ENCODE peak calls at places on chromosomes 4 and X, in four cellular contexts. C is activated naive CD4-positive, alpha-beta T cell treated with anti-CD3 and anti-CD28 coated beads, Interleukin-2, amount 50 U/mL, for 72 hours; T is A549; X is activated naive CD8-positive, alpha-beta T cell treated with anti-CD3 and anti-CD28 coated beads, Interleukin-2, amount 10 ng/mL, durations not matched to agents 7 days and 5 days. P is an unnamed sample.
A peak's percentile ranks its signal among the peaks of the same experiment; 100 is the strongest.

GRCh38 chr4:8291701-8292387 is 22.3 kb downstream of the HTRA3 start:
- ATAC-seq in C (no peak), T (no peak), X (no peak), P (no peak)

GRCh38 chr4:55592014-55592413 is at the start of gene PDCL2:
- ATAC-seq in C (no peak), T (no peak), X (no peak), P (no peak)

GRCh38 chr4:103067841-103068547 is 8.6 kb downstream of the SLC9B2 start:
- ATAC-seq in C (peak; percentile 73), T (no peak), X (no peak), P (no peak)

GRCh38 chrX:22800360-22800759 is 199.4 kb upstream of the DDX53 start:
- ATAC-seq in C (no peak), T (no peak), X (no peak), P (no peak)

GRCh38 chr4:53855886-53856260 is 208.5 kb downstream of the CHIC2 start:
- ATAC-seq in C (no peak), T (no peak), X (no peak), P (peak; percentile 80)

GRCh38 chr4:17805580-17805979 is 5.0 kb downstream of the DCAF16 start:
- ATAC-seq in C (no peak), T (no peak), X (no peak), P (no peak)

GRCh38 chr4:74284074-74284473 is 24.2 kb upstream of the EPGN start:
- ATAC-seq in C (no peak), T (peak; percentile 34), X (no peak), P (no peak)

GRCh38 chr4:46924789-46925188 is 15.7 kb upstream of the COX7B2 start:
- ATAC-seq in C (no peak), T (no peak), X (no peak), P (no peak)

GRCh38 chr4:5823542-5824211 is 69.2 kb downstream of the CRMP1 start:
- ATAC-seq in C (peak; percentile 69), T (no peak), X (no peak), P (no peak)

GRCh38 chr4:183099537-183100297 is 660 bp downstream of the WWC2 start:
- ATAC-seq in C (peak; percentile 12), T (peak; percentile 29), X (peak; percentile 16), P (no peak)

GRCh38 chrX:15418707-15419181 is 34.5 kb upstream of the VEGFD start:
- ATAC-seq in C (no peak), T (no peak), X (no peak), P (no peak)

GRCh38 chrX:123753656-123754350 is 21.0 kb upstream of the THOC2 start:
- ATAC-seq in C (no peak), T (no peak), X (no peak), P (no peak)

GRCh38 chr4:62196338-62196737 is 996.2 kb downstream of the ADGRL3 start:
- ATAC-seq in C (no peak), T (no peak), X (no peak), P (no peak)

GRCh38 chr4:70280567-70280966 is 38.2 kb downstream of the CSN3 start:
- ATAC-seq in C (no peak), T (no peak), X (no peak), P (no peak)

GRCh38 chr4:167940217-167940616 is 152.1 kb upstream of the ANXA10 start:
- ATAC-seq in C (no peak), T (no peak), X (no peak), P (peak; percentile 48)

GRCh38 chr4:168488800-168489404 is 8.0 kb upstream of the PALLD start:
- ATAC-seq in C (no peak), T (no peak), X (no peak), P (no peak)

GRCh38 chr4:26349496-26349895 is 28.7 kb downstream of the RBPJ start:
- ATAC-seq in C (peak; percentile 48), T (no peak), X (no peak), P (no peak)

GRCh38 chr4:54971474-54971950 is 153.9 kb downstream of the KDR start:
- ATAC-seq in C (peak; percentile 63), T (peak; percentile 85), X (no peak), P (peak; percentile 61)

GRCh38 chr4:99861120-99861905 is 32.9 kb downstream of the LAMTOR3 start:
- ATAC-seq in C (peak; percentile 87), T (no peak), X (peak; percentile 55), P (no peak)

GRCh38 chrX:118552501-118552900 is 56.9 kb downstream of the DOCK11 start:
- ATAC-seq in C (peak; percentile 35), T (peak; percentile 93), X (peak; percentile 54), P (peak; percentile 76)

GRCh38 chrX:72479324-72480274 is 93.0 kb downstream of the HDAC8 start:
- ATAC-seq in C (no peak), T (no peak), X (no peak), P (no peak)

GRCh38 chr4:184826315-184827266 is 823 bp upstream of the ACSL1 start:
- ATAC-seq in C (peak; percentile 59), T (peak; percentile 81), X (peak; percentile 62), P (peak; percentile 63)

GRCh38 chr4:105451346-105451745 is 22.5 kb downstream of the PPA2 start:
- ATAC-seq in C (no peak), T (no peak), X (no peak), P (no peak)

GRCh38 chrX:151711787-151712186 is 4.0 kb upstream of the FATE1 start:
- ATAC-seq in C (no peak), T (no peak), X (no peak), P (peak; percentile 31)

GRCh38 chrX:129772796-129773431 is 6.8 kb upstream of the SASH3 start:
- ATAC-seq in C (no peak), T (no peak), X (peak; percentile 16), P (peak; percentile 48)

GRCh38 chrX:24169211-24169610 is 19.7 kb downstream of the ZFX start:
- ATAC-seq in C (peak; percentile 65), T (no peak), X (no peak), P (peak; percentile 31)

GRCh38 chr4:75623036-75623435 is 7.3 kb downstream of the CDKL2 start:
- ATAC-seq in C (no peak), T (no peak), X (no peak), P (no peak)

GRCh38 chr4:103567591-103567990 is 152.2 kb downstream of the TACR3 start:
- ATAC-seq in C (no peak), T (no peak), X (no peak), P (no peak)

GRCh38 chr4:58247792-58248191 is 1137.6 kb upstream of the IGFBP7 start:
- ATAC-seq in C (no peak), T (peak; percentile 54), X (no peak), P (no peak)

GRCh38 chrX:147478899-147479298 is 432.8 kb upstream of the FMR1 start:
- ATAC-seq in C (no peak), T (no peak), X (no peak), P (no peak)

GRCh38 chr4:153916273-153916755 is 127.4 kb upstream of the SFRP2 start:
- ATAC-seq in C (peak; percentile 97), T (no peak), X (peak; percentile 83), P (no peak)

GRCh38 chrX:1420371-1420770 is 28.5 kb upstream of the SLC25A6 start:
- ATAC-seq in C (no peak), T (peak; percentile 30), X (no peak), P (no peak)

GRCh38 chr4:94399721-94400120 is 52.0 kb upstream of the PDLIM5 start:
- ATAC-seq in C (no peak), T (no peak), X (no peak), P (no peak)

GRCh38 chr4:84325625-84326024 is 173.5 kb downstream of the NKX6-1 start:
- ATAC-seq in C (no peak), T (no peak), X (no peak), P (no peak)

GRCh38 chr4:115972967-115973366 is 859.5 kb upstream of the NDST4 start:
- ATAC-seq in C (no peak), T (no peak), X (no peak), P (no peak)

GRCh38 chr4:3040447-3041191 is 33.7 kb downstream of the HTT-AS start:
- ATAC-seq in C (no peak), T (no peak), X (no peak), P (no peak)

GRCh38 chr4:56445699-56446098 is 9.6 kb downstream of the PAICS start:
- ATAC-seq in C (no peak), T (no peak), X (no peak), P (no peak)

GRCh38 chrX:136525738-136526606 is 6.0 kb upstream of the VGLL1 start:
- ATAC-seq in C (peak; percentile 60), T (peak; percentile 98), X (no peak), P (peak; percentile 95)